ENCODE peak calls at places on chromosomes 16 and 17, in seven cellular contexts. M is esophagus muscularis mucosa, J is tibial nerve, B is stomach, A is H1, U is SK-N-SH, Y is ovary. G is an unnamed sample. For H3K36me3, the result is how much of the 10 kb centered on the place peaks cover.

GRCh38 chr17:56679148-56679766 is 85.8 kb downstream of the NOG start:
- DNase-seq in M (no peak), Y (no peak), U (peak), B (no peak), J (peak), A (no peak), G (no peak)

GRCh38 chr16:88854306-88855111 is 2.2 kb downstream of the GALNS start:
- DNase-seq in M (no peak), U (no peak), B (no peak), Y (no peak), A (no peak), J (no peak), G (peak)

GRCh38 chr17:49571283-49571682 is 4.4 kb upstream of the NXPH3 start:
- DNase-seq in B (no peak), Y (peak), J (no peak), A (no peak), M (no peak), U (peak), G (no peak)

GRCh38 chr17:50533185-50533584 is 650 bp downstream of the EPN3 start:
- DNase-seq in B (no peak), U (peak), M (no peak), A (peak), Y (no peak), J (no peak), G (no peak)

GRCh38 chr17:34171245-34171818 is 83.8 kb upstream of the CCL2 start:
- DNase-seq in U (peak), A (peak), M (no peak), J (peak), B (peak), Y (peak), G (peak)

GRCh38 chr16:75027520-75028300 is 28.9 kb downstream of the ZNRF1 start:
- DNase-seq in A (no peak), B (no peak), Y (no peak), U (no peak), M (no peak), J (no peak), G (no peak)

GRCh38 chr17:17837380-17837821 is 615 bp upstream of the SREBF1 start:
- DNase-seq in M (no peak), U (no peak), B (no peak), J (peak), Y (peak), A (no peak), G (no peak)

GRCh38 chr17:35555695-35556094 is 4.9 kb downstream of the SLFN14 start:
- DNase-seq in B (no peak), M (no peak), Y (no peak), A (no peak), U (peak), J (no peak), G (no peak)

GRCh38 chr17:49575524-49576120 is at the start of gene NXPH3:
- DNase-seq in A (peak), B (peak), Y (peak), U (peak), J (peak), M (no peak), G (peak)

GRCh38 chr16:50594332-50595260 is 46.4 kb downstream of the NKD1 start:
- DNase-seq in J (no peak), M (no peak), A (no peak), Y (no peak), B (no peak), U (no peak), G (no peak)

GRCh38 chr16:62036101-62036806 is at the start of gene CDH8:
- DNase-seq in U (peak), A (peak), B (no peak), M (no peak), Y (peak), J (no peak), G (no peak)

GRCh38 chr16:50842013-50842505 is 100.2 kb downstream of the CYLD start:
- DNase-seq in J (no peak), U (no peak), M (no peak), Y (no peak), A (peak), B (no peak), G (no peak)

GRCh38 chr17:40598928-40599627 is 33.8 kb upstream of the CCR7 start:
- DNase-seq in B (no peak), U (no peak), J (peak), M (peak), Y (no peak), A (no peak), G (peak)

GRCh38 chr17:19494961-19495806 is 38.5 kb upstream of the SLC47A1 start:
- DNase-seq in Y (no peak), A (no peak), J (no peak), U (no peak), B (no peak), M (no peak), G (no peak)

GRCh38 chr17:50934672-50935200 is 68.6 kb upstream of the TOB1 start:
- DNase-seq in J (no peak), U (no peak), M (no peak), Y (no peak), A (no peak), B (no peak), G (no peak)

GRCh38 chr17:489758-490329 is 137.2 kb upstream of the RPH3AL start:
- DNase-seq in Y (peak), J (no peak), M (no peak), U (peak), B (peak), A (peak), G (peak)

GRCh38 chr16:50246299-50247122 is 19.8 kb upstream of the ADCY7 start:
- DNase-seq in Y (peak), M (no peak), U (peak), A (peak), J (no peak), B (no peak), G (no peak)

GRCh38 chr17:44820631-44821196 is 9.4 kb downstream of the GJC1 start:
- DNase-seq in B (no peak), U (no peak), A (no peak), Y (no peak), M (no peak), J (no peak), G (no peak)

GRCh38 chr16:31351246-31351936 is 3.6 kb upstream of the ITGAX start:
- DNase-seq in J (no peak), M (no peak), A (no peak), B (no peak), Y (no peak), U (no peak), G (no peak)

GRCh38 chr16:49934557-49935260 is 78.8 kb upstream of the ZNF423 start:
- DNase-seq in B (no peak), Y (no peak), J (no peak), M (no peak), A (no peak), U (no peak), G (no peak)

GRCh38 chr17:77429985-77430752 is 289.4 kb downstream of the SEC14L1 start:
- DNase-seq in B (peak), J (peak), M (peak), Y (peak), A (peak), U (peak), G (peak)
- TF ChIP-seq EP300 in B (peak), J (peak), M (peak), Y (peak), A (no peak), U (peak), G (peak)

DNA sequence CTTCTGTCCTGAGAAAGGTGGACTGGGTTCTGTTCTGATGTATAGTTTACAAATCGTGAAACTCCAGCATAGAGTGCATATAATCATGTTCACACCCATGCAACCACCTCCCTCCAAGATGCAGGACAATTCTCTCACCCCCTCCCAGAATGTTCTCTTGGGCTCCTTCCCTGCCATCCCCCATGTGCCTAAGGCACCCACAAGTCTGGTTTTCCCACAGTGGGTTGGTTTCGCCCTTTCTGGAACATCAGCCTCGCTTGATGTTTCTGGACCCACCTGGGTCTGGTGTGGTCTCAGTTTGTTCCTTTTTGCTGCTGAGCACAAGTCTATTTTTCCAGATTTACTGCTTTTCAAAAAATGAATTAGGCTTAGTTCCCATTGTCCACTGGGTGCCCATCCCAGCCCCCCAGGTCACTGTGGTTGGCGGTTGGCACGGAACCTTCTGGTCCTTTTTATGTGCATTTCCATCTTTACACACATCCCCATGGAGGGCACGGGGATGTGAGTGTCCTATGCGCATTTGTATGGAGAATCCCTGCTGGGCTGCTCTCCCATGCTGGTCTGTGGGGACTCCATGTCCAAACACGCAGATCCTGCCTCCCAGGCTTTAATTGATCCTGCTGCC is 19.0 kb downstream of the MAP2K3 start:
- DNase-seq in Y (peak), M (no peak), U (no peak), J (no peak), A (no peak), B (no peak), G (peak)
- H3K36me3 ChIP-seq in Y (under half), M (half or more), U (under half), J (under half), A (under half), B (half or more), G (under half)

GRCh38 chr16:84557059-84557458 is 52.6 kb upstream of the MEAK7 start:
- DNase-seq in M (no peak), B (no peak), J (no peak), Y (no peak), A (no peak), U (no peak), G (no peak)

GRCh38 chr16:84553873-84554399 is 49.5 kb upstream of the MEAK7 start:
- DNase-seq in B (no peak), J (no peak), M (no peak), U (no peak), Y (no peak), A (no peak), G (no peak)

GRCh38 chr16:84555418-84556196 is 51.1 kb upstream of the MEAK7 start:
- DNase-seq in U (no peak), Y (no peak), J (no peak), A (peak), B (no peak), M (no peak), G (no peak)

GRCh38 chr16:84552135-84552534 is 47.7 kb upstream of the MEAK7 start:
- DNase-seq in B (no peak), J (no peak), A (no peak), U (no peak), Y (no peak), M (no peak), G (no peak)

GRCh38 chr16:84554627-84555328 is 50.3 kb upstream of the MEAK7 start:
- DNase-seq in Y (no peak), M (no peak), U (no peak), J (no peak), B (no peak), A (no peak), G (no peak)
- TF ChIP-seq EP300 in Y (no peak), M (no peak), U (no peak), J (no peak), B (no peak), A (no peak), G (no peak)

GRCh38 chr17:54781389-54781788 is 119.3 kb upstream of the TOM1L1 start:
- DNase-seq in A (no peak), Y (no peak), J (no peak), U (no peak), M (no peak), B (no peak), G (no peak)
- H3K36me3 ChIP-seq in A (under half), Y (under half), J (under half), U (under half), M (under half), B (under half), G (under half)

DNA sequence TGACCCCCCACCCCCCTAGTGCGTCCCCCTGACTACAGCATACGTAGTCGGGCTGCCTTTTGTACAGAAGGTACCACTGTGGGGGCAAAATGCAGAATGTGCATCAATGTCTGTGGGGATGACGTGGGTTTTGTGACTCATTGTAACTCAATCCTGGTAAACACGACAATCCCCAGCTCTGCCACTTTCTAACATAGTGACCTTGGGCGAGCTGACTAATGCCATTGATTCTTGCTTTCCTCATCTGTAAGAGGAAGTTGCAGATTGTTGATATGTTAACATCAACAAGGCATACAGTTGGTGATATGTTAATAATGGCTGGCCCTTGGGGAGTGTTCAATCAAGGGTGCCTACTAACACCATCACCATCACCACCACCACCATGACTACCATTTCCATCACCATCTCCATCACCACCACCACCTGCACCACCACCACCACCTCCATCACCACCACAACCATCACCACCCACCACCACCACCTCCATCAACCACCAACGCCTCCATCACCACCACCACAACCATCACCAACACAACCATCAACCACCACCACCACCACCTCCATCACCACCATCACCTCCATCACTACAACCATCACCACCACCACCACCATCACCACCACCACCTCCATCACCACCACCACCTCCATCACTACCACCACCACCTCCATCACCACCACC is 15.9 kb downstream of the MARCHF10 start:
- DNase-seq in J (no peak), A (no peak), M (no peak), B (no peak), U (no peak), Y (no peak), G (no peak)
- TF ChIP-seq EP300 in J (no peak), A (no peak), M (no peak), B (no peak), U (no peak), Y (no peak), G (no peak)